ENCODE peak calls at places on chromosomes 1 and 21, in four cellular contexts. I is esophagus muscularis mucosa, L is transverse colon, S is heart left ventricle. B is an unnamed sample.
A peak's percentile ranks its signal among the peaks of the same experiment; 100 is the strongest.

GRCh38 chr1:47805826-47806450 is 191.2 kb downstream of the TRABD2B start:
- DNase-seq in I (no peak), L (no peak), S (no peak), B (no peak)

GRCh38 chr1:42380617-42381423 is at the start of gene RIMKLA:
- DNase-seq in I (no peak), L (peak; percentile 69), S (peak; percentile 74), B (peak; percentile 62)

GRCh38 chr21:17512245-17513213 is at the start of gene CXADR:
- DNase-seq in I (no peak), L (peak; percentile 92), S (peak; percentile 86), B (peak; percentile 95)

GRCh38 chr1:15290382-15290781 is 43.4 kb downstream of the FHAD1 start:
- DNase-seq in I (no peak), L (no peak), S (no peak), B (no peak)

GRCh38 chr1:221708987-221709386 is 32.9 kb downstream of the DUSP10 start:
- DNase-seq in I (no peak), L (peak; percentile 28), S (no peak), B (peak; percentile 44)

GRCh38 chr1:246631426-246631825 is 65.2 kb downstream of the CNST start:
- DNase-seq in I (no peak), L (no peak), S (no peak), B (no peak)

GRCh38 chr1:225652726-225653462 is at the start of gene ENAH:
- DNase-seq in I (no peak), L (peak; percentile 78), S (peak; percentile 89), B (peak; percentile 82)

GRCh38 chr1:211511947-211512346 is 20.0 kb upstream of the RD3 start:
- DNase-seq in I (no peak), L (no peak), S (no peak), B (no peak)

GRCh38 chr1:204404629-204405028 is 7.0 kb downstream of the PPP1R15B start:
- DNase-seq in I (no peak), L (no peak), S (no peak), B (no peak)

GRCh38 chr1:117821782-117822447 is 107.5 kb downstream of the GDAP2 start:
- DNase-seq in I (no peak), L (peak; percentile 19), S (no peak), B (no peak)

GRCh38 chr1:180800945-180801344 is 111.8 kb upstream of the KIAA1614 start:
- DNase-seq in I (no peak), L (no peak), S (no peak), B (no peak)

GRCh38 chr1:22037520-22037919 is 15.0 kb upstream of the CDC42 start:
- DNase-seq in I (no peak), L (no peak), S (no peak), B (no peak)

GRCh38 chr1:22041505-22041904 is 11.0 kb upstream of the CDC42 start:
- DNase-seq in I (no peak), L (no peak), S (no peak), B (no peak)

GRCh38 chr1:22038036-22038435 is 14.5 kb upstream of the CDC42 start:
- DNase-seq in I (no peak), L (no peak), S (no peak), B (no peak)

GRCh38 chr1:22043175-22043769 is 9.2 kb upstream of the CDC42 start:
- DNase-seq in I (no peak), L (no peak), S (no peak), B (peak; percentile 21)

GRCh38 chr1:22039594-22040347 is 12.7 kb upstream of the CDC42 start:
- DNase-seq in I (peak; percentile 92), L (peak; percentile 88), S (peak; percentile 82), B (peak; percentile 88)
- H3K4me3 ChIP-seq in I (no peak overlapping the region), L (no peak overlapping the region), S (no peak overlapping the region), B (no peak overlapping the region)

GRCh38 chr1:115140442-115141144 is 51.3 kb upstream of the TSPAN2 start:
- DNase-seq in I (peak; percentile 68), L (no peak), S (no peak), B (no peak)
- TF ChIP-seq POLR2A in I (no peak), L (no peak), S (no peak), B (no peak)

DNA sequence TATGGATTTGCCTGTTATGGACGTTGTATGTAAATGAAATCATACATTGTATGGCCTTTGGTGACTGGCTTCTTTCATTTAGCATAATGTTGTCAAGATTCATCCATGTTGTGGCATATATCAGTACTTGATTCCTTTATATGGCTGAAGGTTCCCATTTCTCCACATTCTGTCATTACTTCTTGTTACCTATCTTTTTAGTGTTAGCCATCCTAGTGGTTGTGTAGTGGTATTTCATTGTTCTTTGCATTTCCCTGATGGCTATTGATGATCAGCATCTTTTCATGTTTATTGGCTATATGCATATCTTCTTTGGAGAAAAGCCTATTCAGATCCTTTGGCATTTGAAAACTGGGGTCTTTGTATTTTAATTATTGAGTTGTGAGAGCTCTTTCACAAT is 39.8 kb upstream of the PODN start:
- DNase-seq in I (no peak), L (no peak), S (no peak), B (no peak)
- H3K4me3 ChIP-seq in I (no peak overlapping the region), L (no peak overlapping the region), S (no peak overlapping the region), B (no peak overlapping the region)

DNA sequence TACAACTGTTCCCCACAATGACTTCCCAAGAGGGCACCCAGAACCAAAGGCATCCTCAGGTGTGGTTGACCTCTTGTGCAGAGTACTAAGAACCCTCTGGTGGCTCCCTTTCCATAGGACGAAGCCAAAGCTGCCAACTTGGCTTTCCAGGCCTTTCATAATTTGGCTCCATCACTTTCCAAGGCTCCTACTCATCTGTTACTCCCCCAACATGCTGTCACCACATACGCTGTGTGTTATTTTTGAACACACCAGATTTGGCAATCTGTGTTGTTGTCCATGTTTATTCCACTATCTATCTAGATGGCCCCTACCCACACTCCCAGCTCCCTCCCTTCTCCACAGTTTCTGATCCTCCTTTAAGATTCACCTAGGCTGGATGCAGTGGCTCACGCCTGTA is 10.2 kb upstream of the NKAIN1 start:
- DNase-seq in I (no peak), L (no peak), S (no peak), B (no peak)
- TF ChIP-seq POLR2A in I (no peak), L (no peak), S (no peak), B (no peak)

DNA sequence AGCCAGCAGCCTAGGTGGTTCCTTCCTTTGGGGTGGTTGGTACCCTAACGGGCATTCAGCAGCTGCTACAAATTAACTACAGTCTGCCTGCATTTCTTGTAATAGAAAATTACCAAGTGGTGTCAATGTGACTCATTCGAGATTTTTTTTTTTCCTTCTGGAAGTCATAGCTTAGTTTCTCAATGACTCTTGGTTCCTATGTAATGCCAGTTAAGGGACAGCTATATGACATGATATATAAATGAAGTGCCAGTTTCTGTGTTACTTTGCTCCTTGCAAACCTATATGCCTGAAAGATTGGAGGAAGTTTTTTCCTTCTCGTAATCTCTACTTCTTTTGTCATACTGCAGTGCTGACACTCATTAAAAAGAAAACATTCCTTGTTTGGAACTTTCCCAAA is 2.6 kb downstream of the MGST3 start:
- DNase-seq in I (no peak), L (no peak), S (no peak), B (no peak)
- H3K4me3 ChIP-seq in I (no peak overlapping the region), L (no peak overlapping the region), S (peak overlapping the region; percentile 76), B (no peak overlapping the region)

GRCh38 chr1:116544588-116545358 is 26.1 kb downstream of the CD58 start:
- DNase-seq in I (no peak), L (no peak), S (no peak), B (no peak)

GRCh38 chr1:116537898-116538297 is 32.9 kb downstream of the CD58 start:
- DNase-seq in I (no peak), L (no peak), S (no peak), B (no peak)

GRCh38 chr1:116537439-116537838 is 33.4 kb downstream of the CD58 start:
- DNase-seq in I (no peak), L (no peak), S (no peak), B (no peak)

GRCh38 chr1:116538527-116538926 is 32.3 kb downstream of the CD58 start:
- DNase-seq in I (no peak), L (no peak), S (no peak), B (no peak)

GRCh38 chr1:116540088-116540487 is 30.7 kb downstream of the CD58 start:
- DNase-seq in I (no peak), L (no peak), S (no peak), B (no peak)
- TF ChIP-seq POLR2A in I (no peak), L (no peak), S (no peak), B (no peak)

DNA sequence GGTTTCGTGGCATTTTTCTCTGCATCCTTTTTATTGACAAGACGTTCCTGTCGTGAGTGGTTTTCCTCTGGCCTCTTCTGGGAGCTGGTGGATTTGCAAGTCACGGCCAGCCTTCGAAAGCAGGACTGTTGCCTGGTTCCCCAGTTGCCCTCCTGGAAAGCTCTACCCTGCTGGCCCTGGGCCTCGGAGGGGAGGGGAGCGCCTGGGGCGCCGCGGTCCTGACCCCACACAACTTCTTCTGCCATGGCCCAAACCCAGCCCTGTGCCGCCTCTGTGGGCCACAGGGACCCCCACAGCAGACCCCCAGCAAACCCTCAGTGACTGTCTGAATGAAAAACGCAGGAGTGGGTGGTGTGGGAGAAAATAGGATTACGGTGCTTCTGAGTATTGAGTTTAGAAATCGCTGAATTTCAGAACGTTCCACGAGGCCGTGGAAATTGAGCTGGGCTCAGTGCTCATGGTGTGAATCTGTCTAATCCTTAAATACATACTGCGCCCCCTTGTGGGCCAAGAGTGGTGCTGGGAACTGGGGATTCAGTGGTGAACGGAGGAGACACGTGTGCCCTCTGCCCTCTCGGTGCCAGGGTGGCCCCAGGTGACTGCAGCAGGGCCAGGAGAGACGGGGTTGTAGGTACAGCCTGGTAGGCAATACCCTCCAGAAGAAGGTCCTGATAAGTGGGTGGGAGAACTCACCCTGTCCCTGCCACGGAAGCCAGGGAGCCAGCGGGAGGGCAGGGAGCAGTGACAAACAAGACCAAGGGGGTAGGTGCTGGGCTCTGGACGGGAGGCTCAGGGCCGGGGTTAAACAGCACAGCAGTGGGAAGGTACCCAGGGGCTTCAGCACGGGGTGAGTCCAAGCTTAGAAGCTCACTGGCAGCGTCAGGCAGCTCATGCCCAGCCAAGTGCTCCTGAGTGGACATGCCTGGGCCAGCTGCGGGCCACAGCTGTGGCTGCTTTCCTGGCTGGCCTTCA is 101.2 kb upstream of the COL6A1 start:
- DNase-seq in I (no peak), L (peak; percentile 64), S (peak; percentile 80), B (peak; percentile 51)
- H3K4me3 ChIP-seq in I (no peak overlapping the region), L (no peak overlapping the region), S (no peak overlapping the region), B (no peak overlapping the region)

GRCh38 chr1:145991799-145992412 is 4.5 kb downstream of the TXNIP start:
- DNase-seq in I (no peak), L (no peak), S (no peak), B (no peak)

GRCh38 chr1:145994391-145995120 is 1.8 kb downstream of the TXNIP start:
- DNase-seq in I (no peak), L (no peak), S (no peak), B (peak; percentile 8)

GRCh38 chr1:145992502-145992936 is 3.9 kb downstream of the TXNIP start:
- DNase-seq in I (no peak), L (no peak), S (no peak), B (peak; percentile 4)

GRCh38 chr1:145993618-145994390 is 2.6 kb downstream of the TXNIP start:
- DNase-seq in I (no peak), L (no peak), S (no peak), B (peak; percentile 6)

GRCh38 chr1:145992958-145993617 is 3.3 kb downstream of the TXNIP start:
- DNase-seq in I (no peak), L (no peak), S (no peak), B (no peak)
- TF ChIP-seq POLR2A in I (no peak), L (no peak), S (no peak), B (no peak)

DNA sequence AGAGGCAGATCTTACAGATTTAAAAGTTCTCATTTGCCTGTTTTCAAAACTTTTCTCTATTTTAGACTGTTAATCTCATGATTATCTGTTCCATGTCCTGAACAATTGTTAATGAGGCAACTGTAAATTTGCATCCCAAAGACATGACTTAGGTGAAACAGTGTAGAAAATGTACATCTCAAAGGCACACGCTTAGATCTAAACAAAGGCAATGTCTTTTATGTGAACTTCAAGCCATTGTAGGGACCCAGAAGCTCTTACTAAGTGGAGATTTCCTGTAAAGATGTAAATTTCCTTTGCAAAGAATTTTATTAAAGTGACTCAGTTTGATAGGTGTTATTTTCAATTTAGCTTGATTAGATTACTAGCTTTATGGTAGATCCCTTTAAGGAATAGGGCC is 125.2 kb upstream of the F3 start:
- DNase-seq in I (no peak), L (no peak), S (no peak), B (no peak)
- H3K4me3 ChIP-seq in I (no peak overlapping the region), L (no peak overlapping the region), S (no peak overlapping the region), B (no peak overlapping the region)